ENCODE peak calls at places on chromosomes 6 and 20, in nine cellular contexts. G, U, T, X, D, V, I, B and A are unnamed samples.
A peak's percentile ranks its signal among the peaks of the same experiment; 100 is the strongest.

GRCh38 chr6:47440722-47441121 is 36.9 kb upstream of the CD2AP start:
- DNase-seq in G (no peak), U (no peak), T (no peak), X (no peak), D (no peak), V (no peak), I (no peak), B (no peak), A (no peak)

GRCh38 chr6:130482645-130483390 is 117.0 kb downstream of the TMEM200A start:
- DNase-seq in G (no peak), U (no peak), T (peak; percentile 82), X (no peak), D (no peak), V (no peak), I (no peak), B (no peak), A (no peak)

GRCh38 chr6:22036267-22036666 is 260.6 kb downstream of the PRL start:
- DNase-seq in G (no peak), U (peak; percentile 88), T (peak; percentile 35), X (no peak), D (no peak), V (peak; percentile 82), I (peak; percentile 67), B (no peak), A (peak; percentile 74)

GRCh38 chr6:147065786-147066185 is 138.4 kb upstream of the STXBP5 start:
- DNase-seq in G (no peak), U (no peak), T (no peak), X (no peak), D (no peak), V (no peak), I (no peak), B (no peak), A (no peak)

GRCh38 chr6:14423955-14424354 is 306.4 kb downstream of the CD83 start:
- DNase-seq in G (no peak), U (no peak), T (no peak), X (no peak), D (no peak), V (no peak), I (no peak), B (no peak), A (no peak)

GRCh38 chr6:5582758-5583157 is 321.4 kb downstream of the FARS2 start:
- DNase-seq in G (no peak), U (no peak), T (no peak), X (no peak), D (no peak), V (no peak), I (no peak), B (peak; percentile 14), A (no peak)

GRCh38 chr6:47343631-47344421 is 34.1 kb upstream of the TNFRSF21 start:
- DNase-seq in G (peak; percentile 35), U (peak; percentile 7), T (no peak), X (no peak), D (no peak), V (no peak), I (peak; percentile 33), B (no peak), A (no peak)

GRCh38 chr6:7617954-7618764 is 28.2 kb downstream of the SNRNP48 start:
- DNase-seq in G (peak; percentile 38), U (no peak), T (peak; percentile 32), X (no peak), D (no peak), V (no peak), I (peak; percentile 21), B (peak; percentile 96), A (no peak)

GRCh38 chr20:63657937-63658748 is at the start of gene RTEL1:
- DNase-seq in G (peak; percentile 95), U (peak; percentile 93), T (peak; percentile 91), X (peak; percentile 92), D (peak; percentile 94), V (peak; percentile 92), I (peak; percentile 87), B (peak; percentile 94), A (peak; percentile 97)
- TF ChIP-seq POLR2A in G (no peak), U (peak; percentile 54), T (no peak), X (peak; percentile 60), D (peak; percentile 13), V (no peak), I (peak; percentile 57), B (peak; percentile 39), A (peak; percentile 54)

GRCh38 chr20:14189794-14190402 is 147.5 kb downstream of the FLRT3 start:
- DNase-seq in G (no peak), U (peak; percentile 36), T (peak; percentile 62), X (no peak), D (no peak), V (peak; percentile 69), I (no peak), B (peak; percentile 37), A (no peak)

GRCh38 chr20:14197097-14197496 is 140.3 kb downstream of the FLRT3 start:
- DNase-seq in G (no peak), U (no peak), T (peak; percentile 64), X (no peak), D (no peak), V (no peak), I (no peak), B (no peak), A (no peak)

GRCh38 chr20:14193885-14194284 is 143.5 kb downstream of the FLRT3 start:
- DNase-seq in G (no peak), U (no peak), T (no peak), X (no peak), D (no peak), V (peak; percentile 21), I (no peak), B (peak; percentile 6), A (no peak)

GRCh38 chr20:14193443-14193842 is 144.0 kb downstream of the FLRT3 start:
- DNase-seq in G (no peak), U (no peak), T (no peak), X (no peak), D (no peak), V (peak; percentile 9), I (no peak), B (no peak), A (no peak)

DNA sequence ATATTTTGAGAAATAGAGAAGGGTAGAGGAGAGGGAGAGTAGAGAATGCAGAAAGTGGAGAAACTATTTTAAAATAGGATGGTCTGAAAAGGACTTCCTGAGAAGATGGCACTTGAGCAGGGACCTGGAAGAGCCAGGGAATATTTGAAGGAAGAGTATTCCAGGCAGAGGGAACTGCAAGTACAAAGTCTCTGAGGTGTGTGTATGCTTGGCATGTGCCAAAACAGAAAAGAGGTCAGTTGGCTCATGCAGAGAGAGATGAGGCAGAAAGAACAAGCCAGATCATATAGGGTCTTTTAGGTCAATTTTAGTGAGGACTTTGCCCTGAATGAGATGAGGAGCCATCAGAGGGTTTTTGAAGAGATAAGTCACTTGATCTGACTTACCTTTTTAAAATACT is 145.9 kb downstream of the FLRT3 start:
- DNase-seq in G (no peak), U (no peak), T (no peak), X (no peak), D (no peak), V (no peak), I (no peak), B (no peak), A (no peak)
- TF ChIP-seq CTCF in G (no peak), U (no peak), T (no peak), X (no peak), D (no peak), V (no peak), I (no peak), B (no peak), A (no peak)

DNA sequence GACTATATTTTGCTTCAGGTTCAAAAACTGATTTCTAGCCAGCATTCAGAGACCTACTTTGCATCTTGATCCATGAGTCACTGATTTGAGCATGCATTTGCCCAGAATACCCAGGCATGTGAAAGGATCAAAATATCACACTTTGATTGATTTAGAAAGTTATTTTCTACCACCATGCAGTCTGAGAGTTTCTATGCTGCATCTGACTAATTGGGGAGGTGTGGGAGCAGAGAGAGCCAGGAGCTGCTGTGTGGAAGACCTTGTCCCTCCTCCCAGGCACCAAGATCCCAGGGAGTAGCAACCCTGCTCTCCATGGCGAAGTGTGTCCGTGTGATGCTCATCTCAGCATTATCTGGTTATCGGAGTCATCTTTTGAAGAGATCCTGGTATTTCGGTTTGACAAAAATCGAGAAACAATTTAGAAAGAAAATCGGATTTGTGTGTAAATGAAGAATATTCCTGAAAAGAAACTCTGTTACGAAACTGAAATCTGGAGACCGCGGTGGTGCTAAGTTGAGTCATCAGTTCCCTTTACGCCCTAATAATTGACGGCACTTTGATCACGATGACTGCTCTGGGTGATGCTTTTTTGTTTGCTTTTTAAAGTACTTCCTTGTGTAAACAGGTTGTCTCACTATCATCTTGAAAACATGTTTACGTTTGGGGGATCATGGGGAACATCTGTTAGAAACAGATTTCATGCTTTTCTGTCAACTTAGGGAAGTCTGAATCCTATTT is 193.4 kb downstream of the BACH2 start:
- DNase-seq in G (no peak), U (no peak), T (no peak), X (no peak), D (no peak), V (peak; percentile 9), I (no peak), B (no peak), A (no peak)
- H3K4me3 ChIP-seq in G (no peak overlapping the region), U (no peak overlapping the region), T (no peak overlapping the region), X (no peak overlapping the region), D (no peak overlapping the region), V (no peak overlapping the region), I (no peak overlapping the region), B (no peak overlapping the region), A (no peak overlapping the region)

GRCh38 chr20:62804021-62804631 is 509 bp upstream of the OGFR start:
- DNase-seq in G (no peak), U (no peak), T (no peak), X (peak; percentile 64), D (no peak), V (no peak), I (no peak), B (peak; percentile 56), A (no peak)

GRCh38 chr20:62805365-62805710 is 703 bp downstream of the OGFR start:
- DNase-seq in G (no peak), U (no peak), T (no peak), X (no peak), D (peak; percentile 66), V (no peak), I (no peak), B (peak; percentile 49), A (no peak)

GRCh38 chr20:62806383-62807050 is 1.9 kb downstream of the OGFR start:
- DNase-seq in G (no peak), U (no peak), T (no peak), X (no peak), D (no peak), V (no peak), I (no peak), B (no peak), A (no peak)

GRCh38 chr20:62805711-62806382 is 1.2 kb downstream of the OGFR start:
- DNase-seq in G (peak; percentile 74), U (no peak), T (no peak), X (peak; percentile 65), D (no peak), V (no peak), I (no peak), B (peak; percentile 52), A (no peak)

DNA sequence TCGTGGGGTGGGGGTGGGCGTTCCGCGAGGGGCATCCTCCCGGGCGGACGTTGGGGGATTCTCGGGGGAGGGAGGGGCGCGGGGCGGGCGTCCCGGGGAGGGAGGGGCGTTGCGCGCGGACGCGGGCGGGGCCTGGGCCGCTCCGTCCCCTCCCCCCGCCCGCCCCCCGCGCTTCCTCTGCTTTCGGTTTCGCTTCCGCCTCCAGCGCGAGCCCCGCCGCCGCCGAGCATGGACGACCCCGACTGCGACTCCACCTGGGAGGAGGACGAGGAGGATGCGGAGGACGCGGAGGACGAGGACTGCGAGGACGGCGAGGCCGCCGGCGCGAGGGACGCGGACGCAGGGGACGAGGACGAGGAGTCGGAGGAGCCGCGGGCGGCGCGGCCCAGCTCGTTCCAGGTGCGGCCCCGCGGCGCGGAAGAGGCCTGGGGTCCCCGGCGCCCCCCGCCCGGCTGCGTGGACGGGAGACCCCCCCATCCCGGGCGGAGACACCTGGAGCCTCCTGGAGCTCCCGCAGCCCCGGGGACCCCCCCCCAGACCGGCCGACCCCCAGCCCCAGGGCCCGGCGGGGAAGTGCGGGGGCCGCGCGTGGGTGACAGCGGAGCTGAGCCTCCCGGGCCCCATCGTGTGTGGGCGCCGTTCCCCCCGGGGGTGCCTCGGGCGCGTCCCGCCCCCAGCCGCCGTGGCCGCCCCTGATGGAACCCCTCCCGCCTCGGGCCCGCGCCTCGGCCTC is at the start of gene OGFR:
- DNase-seq in G (peak; percentile 78), U (peak; percentile 46), T (peak; percentile 38), X (peak; percentile 81), D (peak; percentile 85), V (no peak), I (peak; percentile 55), B (peak; percentile 83), A (no peak)
- TF ChIP-seq POLR2A in G (no peak), U (peak; percentile 24), T (no peak), X (peak; percentile 39), D (no peak), V (peak; percentile 61), I (peak; percentile 46), B (peak; percentile 58), A (peak; percentile 21)